ENCODE peak calls at places on chromosomes 6 and 20, in four cellular contexts. U is SK-N-SH, B is K562, D is HepG2. W is an unnamed sample.

GRCh38 chr6:56245903-56246351 is 1.5 kb downstream of the COL21A1 start:
- DNase-seq in U (no peak), B (no peak), D (no peak), W (no peak)

GRCh38 chr6:108946695-108947094 is 98.5 kb downstream of the ARMC2 start:
- DNase-seq in U (no peak), B (no peak), D (no peak), W (no peak)

GRCh38 chr6:155695495-155695894 is 239.9 kb upstream of the NOX3 start:
- DNase-seq in U (no peak), B (no peak), D (no peak), W (no peak)

GRCh38 chr6:105705608-105706007 is 302.7 kb upstream of the PREP start:
- DNase-seq in U (no peak), B (no peak), D (no peak), W (no peak)

GRCh38 chr6:170048615-170049256 is 242.1 kb downstream of the DLL1 start:
- DNase-seq in U (no peak), B (no peak), D (no peak), W (no peak)

GRCh38 chr6:80438728-80439127 is 332.3 kb downstream of the BCKDHB start:
- DNase-seq in U (no peak), B (no peak), D (no peak), W (no peak)

GRCh38 chr20:16615199-16615598 is 42.0 kb upstream of the KIF16B start:
- DNase-seq in U (peak; percentile 27), B (no peak), D (no peak), W (no peak)

GRCh38 chr20:40336034-40336433 is 353.0 kb downstream of the MAFB start:
- DNase-seq in U (no peak), B (no peak), D (no peak), W (no peak)

GRCh38 chr20:33908351-33908750 is 85.4 kb upstream of the RALY start:
- DNase-seq in U (no peak), B (no peak), D (no peak), W (no peak)

GRCh38 chr6:136657629-136658028 is 107.4 kb upstream of the MAP7 start:
- DNase-seq in U (no peak), B (no peak), D (no peak), W (no peak)

GRCh38 chr6:130417951-130418350 is 52.1 kb downstream of the TMEM200A start:
- DNase-seq in U (no peak), B (no peak), D (no peak), W (no peak)

GRCh38 chr6:110756817-110757216 is 58.5 kb downstream of the CDK19 start:
- DNase-seq in U (no peak), B (no peak), D (no peak), W (no peak)

GRCh38 chr20:4051413-4052138 is 36.2 kb upstream of the RNF24 start:
- DNase-seq in U (no peak), B (no peak), D (no peak), W (no peak)

GRCh38 chr6:165086746-165087145 is 222.7 kb downstream of the C6orf118 start:
- DNase-seq in U (no peak), B (no peak), D (no peak), W (no peak)

GRCh38 chr6:165081944-165082532 is 227.4 kb downstream of the C6orf118 start:
- DNase-seq in U (no peak), B (no peak), D (no peak), W (no peak)

GRCh38 chr6:165082631-165083030 is 226.8 kb downstream of the C6orf118 start:
- DNase-seq in U (no peak), B (no peak), D (no peak), W (no peak)
- TF ChIP-seq FOXM1 in U (no peak), B (no peak), D (no peak), W (no peak)

GRCh38 chr6:82874867-82875266 is 190.8 kb downstream of the UBE3D start:
- DNase-seq in U (no peak), B (no peak), D (no peak), W (no peak)

GRCh38 chr6:82875573-82876185 is 190.0 kb downstream of the UBE3D start:
- DNase-seq in U (no peak), B (peak; percentile 19), D (no peak), W (no peak)

GRCh38 chr6:82881519-82881918 is 184.1 kb downstream of the UBE3D start:
- DNase-seq in U (no peak), B (no peak), D (no peak), W (no peak)

GRCh38 chr6:82878812-82879211 is 186.8 kb downstream of the UBE3D start:
- DNase-seq in U (no peak), B (no peak), D (no peak), W (no peak)

DNA sequence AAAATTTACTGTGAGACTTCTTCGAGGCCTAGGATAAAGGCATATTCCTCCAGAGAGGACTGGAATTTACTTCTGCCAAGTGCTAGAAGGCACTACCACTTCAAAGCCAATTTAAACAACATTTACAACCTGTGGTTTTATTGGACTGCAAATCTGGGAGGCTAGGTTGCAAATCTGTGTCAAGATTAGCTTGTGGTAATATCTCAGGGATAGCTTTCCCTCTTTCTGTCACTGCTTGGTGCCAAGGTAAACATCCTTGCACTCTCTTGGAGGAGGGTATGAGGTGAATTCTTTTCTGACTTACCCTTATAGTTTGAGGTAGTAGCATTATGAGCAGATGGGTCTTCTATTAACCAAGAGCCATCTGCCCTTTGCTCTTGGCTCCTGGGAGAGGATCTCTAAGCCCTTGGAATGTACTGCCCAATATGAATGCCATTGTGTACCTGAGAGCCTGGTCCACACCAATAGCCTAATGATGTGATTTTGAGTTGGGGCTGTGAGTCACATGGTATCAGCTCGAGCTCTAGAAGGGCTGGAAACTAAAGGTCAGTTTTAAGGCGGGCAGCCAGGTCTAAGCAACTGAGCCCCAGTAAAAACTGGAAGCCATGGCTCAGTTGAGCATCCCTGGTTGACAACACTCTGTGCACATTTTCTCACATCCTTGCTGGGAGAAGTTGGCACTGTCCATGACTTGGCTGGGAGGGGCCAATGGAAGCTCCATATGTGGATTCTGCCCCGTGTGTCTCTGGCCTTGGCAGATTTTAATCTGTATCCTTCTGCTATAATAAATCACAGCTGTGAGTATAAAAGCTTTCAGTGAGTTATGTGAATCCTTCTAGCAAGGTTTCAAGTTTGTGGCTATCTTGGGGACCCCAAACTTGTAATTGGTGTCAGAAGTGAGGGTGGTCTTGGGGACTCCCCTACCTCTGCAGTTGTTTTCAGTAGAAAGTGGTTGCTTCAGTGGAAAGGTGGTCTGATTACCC is 188.1 kb downstream of the UBE3D start:
- DNase-seq in U (peak; percentile 19), B (no peak), D (no peak), W (peak; percentile 8)
- TF ChIP-seq FOXM1 in U (no peak), B (no peak), D (no peak), W (no peak)

GRCh38 chr20:5143856-5144255 is 17.0 kb downstream of the CDS2 start:
- DNase-seq in U (no peak), B (no peak), D (no peak), W (no peak)
- TF ChIP-seq FOXM1 in U (no peak), B (no peak), D (no peak), W (no peak)

GRCh38 chr6:73694711-73695411 is 1.1 kb upstream of the CD109 start:
- DNase-seq in U (no peak), B (no peak), D (no peak), W (no peak)
- TF ChIP-seq FOXM1 in U (no peak), B (no peak), D (no peak), W (no peak)